ENCODE peak calls at places on chromosomes 16 and 17, in eight cellular contexts. L is breast epithelium, J is heart right ventricle, W is aorta, Q is pancreas, R is neuronal stem cell, D is stomach, P is MM.1S. A is an unnamed sample.

GRCh38 chr16:35525979-35526590 is 2066.7 kb downstream of the TP53TG3F start:
- DNase-seq in L (no peak), J (no peak), W (no peak), Q (no peak), R (no peak), D (no peak), P (peak; percentile 52), A (no peak)

GRCh38 chr16:69831212-69832123 is 69.3 kb downstream of the WWP2 start:
- DNase-seq in L (no peak), J (no peak), W (no peak), Q (no peak), R (no peak), D (no peak), P (no peak), A (no peak)

GRCh38 chr17:34850023-34850422 is 111.2 kb downstream of the CCT6B start:
- DNase-seq in L (no peak), J (no peak), W (no peak), Q (no peak), R (no peak), D (no peak), P (no peak), A (no peak)

GRCh38 chr17:5585814-5586558 is 1.7 kb upstream of the NLRP1 start:
- DNase-seq in L (no peak), J (no peak), W (no peak), Q (no peak), R (no peak), D (no peak), P (no peak), A (no peak)

GRCh38 chr17:77476920-77477805 is 336.4 kb downstream of the SEC14L1 start:
- DNase-seq in L (peak; percentile 67), J (peak; percentile 74), W (peak; percentile 89), Q (no peak), R (no peak), D (peak; percentile 71), P (peak; percentile 63), A (no peak)

GRCh38 chr17:83070800-83071341 is 8.5 kb upstream of the METRNL start:
- DNase-seq in L (no peak), J (no peak), W (no peak), Q (no peak), R (no peak), D (no peak), P (no peak), A (no peak)

GRCh38 chr16:53925011-53925410 is 221.1 kb downstream of the FTO start:
- DNase-seq in L (no peak), J (no peak), W (no peak), Q (no peak), R (no peak), D (no peak), P (no peak), A (no peak)

GRCh38 chr17:38693700-38694329 is 11.3 kb upstream of the MLLT6 start:
- DNase-seq in L (peak; percentile 77), J (peak; percentile 96), W (peak; percentile 90), Q (no peak), R (no peak), D (peak; percentile 71), P (no peak), A (no peak)

GRCh38 chr17:40309031-40309937 is at the start of gene RARA:
- DNase-seq in L (no peak), J (no peak), W (peak; percentile 80), Q (no peak), R (no peak), D (peak; percentile 63), P (no peak), A (no peak)

GRCh38 chr16:84730406-84731106 is 30.8 kb downstream of the USP10 start:
- DNase-seq in L (no peak), J (peak; percentile 57), W (peak; percentile 79), Q (no peak), R (no peak), D (peak; percentile 63), P (no peak), A (no peak)

GRCh38 chr16:84735846-84736586 is 36.2 kb downstream of the USP10 start:
- DNase-seq in L (no peak), J (peak; percentile 45), W (no peak), Q (no peak), R (no peak), D (peak; percentile 68), P (no peak), A (peak; percentile 57)

GRCh38 chr17:49851387-49852291 is 3.8 kb upstream of the TAC4 start:
- DNase-seq in L (peak; percentile 72), J (peak; percentile 84), W (peak; percentile 89), Q (peak; percentile 89), R (peak; percentile 72), D (peak; percentile 75), P (peak; percentile 44), A (peak; percentile 57)

GRCh38 chr17:79280822-79281572 is 206.4 kb downstream of the ENGASE start:
- DNase-seq in L (no peak), J (no peak), W (no peak), Q (no peak), R (no peak), D (no peak), P (no peak), A (no peak)

GRCh38 chr17:73065376-73065775 is 27.1 kb downstream of the SLC39A11 start:
- DNase-seq in L (no peak), J (no peak), W (no peak), Q (no peak), R (no peak), D (no peak), P (no peak), A (no peak)

GRCh38 chr16:76535-77272 is 1.3 kb upstream of the MPG start:
- DNase-seq in L (no peak), J (peak; percentile 78), W (peak; percentile 90), Q (no peak), R (no peak), D (peak; percentile 66), P (no peak), A (no peak)

GRCh38 chr16:5108505-5109158 is 11.0 kb upstream of the EEF2KMT start:
- DNase-seq in L (no peak), J (no peak), W (no peak), Q (no peak), R (no peak), D (no peak), P (no peak), A (no peak)

GRCh38 chr16:57017251-57017650 is 27.9 kb downstream of the NLRC5 start:
- DNase-seq in L (no peak), J (no peak), W (no peak), Q (no peak), R (no peak), D (no peak), P (no peak), A (no peak)

GRCh38 chr16:2147981-2148671 is at the start of gene RAB26:
- DNase-seq in L (peak; percentile 94), J (peak; percentile 84), W (peak; percentile 89), Q (peak; percentile 93), R (peak; percentile 70), D (peak; percentile 95), P (peak; percentile 67), A (peak; percentile 64)

GRCh38 chr16:2148714-2149629 is 547 bp downstream of the RAB26 start:
- DNase-seq in L (no peak), J (no peak), W (no peak), Q (peak; percentile 80), R (no peak), D (peak; percentile 48), P (peak; percentile 42), A (no peak)

GRCh38 chr16:2151188-2152091 is 3.0 kb downstream of the RAB26 start:
- DNase-seq in L (no peak), J (no peak), W (no peak), Q (no peak), R (no peak), D (no peak), P (no peak), A (no peak)

GRCh38 chr16:2150418-2151187 is 2.2 kb downstream of the RAB26 start:
- DNase-seq in L (no peak), J (no peak), W (no peak), Q (no peak), R (no peak), D (peak; percentile 59), P (no peak), A (no peak)

GRCh38 chr16:2149630-2150417 is 1.4 kb downstream of the RAB26 start:
- DNase-seq in L (no peak), J (no peak), W (no peak), Q (no peak), R (no peak), D (no peak), P (peak; percentile 18), A (no peak)
- H3K4me1 ChIP-seq in L (peaks cover 27% of the 10 kb centered on the region), J (peaks cover 61% of the 10 kb centered on the region), W (no peaks in the 10 kb centered on the region), Q (peaks cover 30% of the 10 kb centered on the region), R (peaks cover 52% of the 10 kb centered on the region), D (peaks cover 75% of the 10 kb centered on the region), P (peaks cover 29% of the 10 kb centered on the region), A (peaks cover 48% of the 10 kb centered on the region)

GRCh38 chr16:80631581-80631980 is 90.8 kb downstream of the DYNLRB2 start:
- DNase-seq in L (no peak), J (no peak), W (no peak), Q (no peak), R (no peak), D (no peak), P (no peak), A (no peak)
- H3K27ac ChIP-seq in L (no peak overlapping the region), J (no peak overlapping the region), W (no peak overlapping the region), Q (no peak overlapping the region), R (no peak overlapping the region), D (no peak overlapping the region), P (no peak overlapping the region), A (no peak overlapping the region)

DNA sequence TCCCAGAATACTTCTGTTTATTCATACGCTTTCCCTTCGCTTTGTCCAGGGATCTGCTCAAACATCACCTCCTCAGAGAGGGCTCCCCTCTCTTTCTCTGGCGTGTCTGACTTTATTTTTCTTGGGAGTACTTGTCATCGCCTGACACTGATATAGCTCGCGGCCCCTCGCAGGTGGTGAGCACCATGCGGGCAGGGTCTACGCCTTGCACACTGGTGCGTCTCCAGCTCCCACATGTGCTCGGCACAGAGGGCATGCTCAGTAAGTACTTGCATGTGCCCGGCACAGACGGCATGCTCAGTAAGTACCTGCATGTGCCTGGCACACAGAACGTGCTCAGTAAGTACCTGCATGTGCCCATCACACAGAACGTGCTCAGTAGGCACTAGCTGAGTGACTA is 57.5 kb downstream of the IRF8 start:
- DNase-seq in L (no peak), J (no peak), W (no peak), Q (no peak), R (no peak), D (no peak), P (no peak), A (no peak)
- H3K36me3 ChIP-seq in L (no peaks in the 10 kb centered on the region), J (no peaks in the 10 kb centered on the region), W (no peaks in the 10 kb centered on the region), Q (no peaks in the 10 kb centered on the region), R (no peaks in the 10 kb centered on the region), D (no peaks in the 10 kb centered on the region), P (no peaks in the 10 kb centered on the region), A (no peaks in the 10 kb centered on the region)

GRCh38 chr17:1399366-1399678 is 700 bp downstream of the YWHAE start:
- DNase-seq in L (peak; percentile 60), J (no peak), W (peak; percentile 70), Q (peak; percentile 74), R (no peak), D (peak; percentile 45), P (no peak), A (no peak)

GRCh38 chr17:1398900-1399299 is 1.1 kb downstream of the YWHAE start:
- DNase-seq in L (no peak), J (no peak), W (no peak), Q (no peak), R (no peak), D (no peak), P (peak; percentile 33), A (no peak)

GRCh38 chr17:1398028-1398427 is 2.0 kb downstream of the YWHAE start:
- DNase-seq in L (no peak), J (no peak), W (no peak), Q (no peak), R (no peak), D (no peak), P (no peak), A (no peak)

GRCh38 chr17:1399679-1400512 is at the start of gene YWHAE:
- DNase-seq in L (peak; percentile 96), J (peak; percentile 98), W (peak; percentile 98), Q (peak; percentile 97), R (peak; percentile 96), D (peak; percentile 99), P (peak; percentile 98), A (peak; percentile 93)

GRCh38 chr17:1402268-1402598 is 2.2 kb upstream of the YWHAE start:
- DNase-seq in L (no peak), J (no peak), W (no peak), Q (no peak), R (no peak), D (no peak), P (no peak), A (no peak)
- H3K4me1 ChIP-seq in L (no peaks in the 10 kb centered on the region), J (peaks cover 20% of the 10 kb centered on the region), W (peaks cover 6% of the 10 kb centered on the region), Q (peaks cover 11% of the 10 kb centered on the region), R (peaks cover 3% of the 10 kb centered on the region), D (peaks cover 20% of the 10 kb centered on the region), P (peaks cover 6% of the 10 kb centered on the region), A (peaks cover 19% of the 10 kb centered on the region)